ENCODE peak calls at places on chromosomes 16 and 17, in nine cellular contexts. A is breast epithelium, J is cardiac fibroblast, R is right lobe of liver, E is psoas muscle, S is upper lobe of right lung, F is astrocyte, D is thoracic aorta, Q is choroid plexus epithelial cell. Y is an unnamed sample.

GRCh38 chr17:17849863-17850373 is 13.1 kb upstream of the SREBF1 start:
- DNase-seq in A (no peak), R (no peak), E (peak; percentile 59), F (peak; percentile 30), D (no peak), S (no peak), J (peak; percentile 74), Q (peak; percentile 97), Y (peak; percentile 59)

GRCh38 chr17:27808629-27809028 is 8.3 kb upstream of the NOS2 start:
- DNase-seq in F (no peak), R (no peak), J (no peak), S (no peak), Q (no peak), E (no peak), A (no peak), D (no peak), Y (peak; percentile 70)

GRCh38 chr16:81624718-81625543 is 154.2 kb upstream of the PLCG2 start:
- DNase-seq in E (no peak), D (no peak), J (no peak), A (no peak), F (no peak), R (no peak), S (no peak), Q (no peak), Y (peak; percentile 27)

GRCh38 chr16:8720080-8720966 is 45.9 kb downstream of the ABAT start:
- DNase-seq in A (no peak), E (no peak), J (no peak), F (no peak), Q (peak; percentile 1), S (no peak), R (no peak), D (no peak), Y (peak; percentile 8)

GRCh38 chr17:73469311-73469710 is 157.5 kb upstream of the CDC42EP4 start:
- DNase-seq in E (no peak), F (no peak), A (no peak), D (no peak), Q (no peak), S (no peak), R (no peak), J (no peak), Y (no peak)

GRCh38 chr16:65817066-65817465 is 549.4 kb upstream of the CDH5 start:
- DNase-seq in S (no peak), E (no peak), R (no peak), A (no peak), D (no peak), F (no peak), Q (no peak), J (no peak), Y (no peak)

GRCh38 chr17:52147431-52147830 is 11.1 kb downstream of the CA10 start:
- DNase-seq in Q (no peak), S (no peak), D (no peak), F (peak; percentile 7), J (no peak), E (no peak), R (no peak), A (no peak), Y (peak; percentile 14)

GRCh38 chr16:31452631-31453106 is 6.6 kb upstream of the ARMC5 start:
- DNase-seq in A (no peak), E (no peak), S (no peak), F (peak; percentile 91), R (no peak), D (no peak), J (peak; percentile 93), Q (peak; percentile 91), Y (no peak)

GRCh38 chr17:42618442-42619150 is 9.1 kb downstream of the TUBG1 start:
- DNase-seq in R (peak; percentile 78), E (peak; percentile 76), D (no peak), F (no peak), Q (peak; percentile 26), J (peak; percentile 23), A (peak; percentile 60), S (no peak), Y (peak; percentile 97)

GRCh38 chr16:57194512-57194911 is 8.4 kb downstream of the RSPRY1 start:
- DNase-seq in E (no peak), S (no peak), A (no peak), F (peak; percentile 94), D (no peak), Q (peak; percentile 96), J (peak; percentile 84), R (no peak), Y (no peak)

GRCh38 chr16:84751947-84752346 is 52.1 kb downstream of the USP10 start:
- DNase-seq in F (no peak), S (no peak), D (no peak), A (no peak), J (no peak), E (no peak), Q (peak; percentile 80), R (no peak), Y (peak; percentile 86)

GRCh38 chr16:88650749-88651275 is at the start of gene CYBA:
- DNase-seq in F (no peak), Q (peak; percentile 70), S (peak; percentile 89), D (no peak), A (peak; percentile 49), E (peak; percentile 65), J (peak; percentile 71), R (peak; percentile 74), Y (peak; percentile 94)

GRCh38 chr16:986411-986810 is 4.8 kb downstream of the SOX8 start:
- DNase-seq in J (no peak), Q (no peak), R (no peak), F (no peak), D (no peak), S (no peak), E (no peak), A (no peak), Y (no peak)

GRCh38 chr17:2197271-2197670 is 106.3 kb downstream of the SMG6 start:
- DNase-seq in J (no peak), A (no peak), F (no peak), R (no peak), E (no peak), S (no peak), Q (no peak), D (no peak), Y (no peak)

GRCh38 chr17:64780096-64781012 is 118.2 kb upstream of the SMURF2 start:
- DNase-seq in D (no peak), F (peak; percentile 10), R (peak; percentile 66), A (peak; percentile 78), S (peak; percentile 93), Q (no peak), J (no peak), E (peak; percentile 54), Y (peak; percentile 55)

DNA sequence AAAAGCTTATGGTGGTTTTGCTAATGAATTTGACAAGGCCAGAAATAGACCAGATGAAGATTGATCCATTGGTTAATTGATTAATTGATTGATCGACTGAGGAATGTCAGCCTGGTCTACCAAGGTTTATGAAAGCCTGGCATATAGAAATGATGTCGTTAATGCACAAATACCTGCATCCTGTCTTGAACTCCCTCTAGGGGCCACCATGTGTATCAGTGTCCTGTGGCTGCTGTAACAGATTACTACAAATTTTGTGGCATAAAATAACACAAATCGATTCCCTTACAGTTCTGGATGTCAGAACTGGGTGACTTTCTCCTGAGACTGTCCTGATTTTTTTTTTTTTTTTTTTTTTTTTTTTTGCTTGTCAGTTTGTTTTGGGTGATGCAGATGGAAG is 553.2 kb downstream of the MAF start:
- DNase-seq in S (no peak), F (no peak), R (no peak), D (no peak), J (no peak), A (no peak), Q (no peak), E (no peak), Y (peak; percentile 14)
- TF ChIP-seq CTCF in S (peak; percentile 50), F (peak; percentile 24), R (peak; percentile 50), D (no peak), J (peak; percentile 7), A (no peak), Q (peak; percentile 29), E (peak; percentile 35), Y (peak; percentile 43)

GRCh38 chr16:87492721-87493554 is at the start of gene ZCCHC14:
- DNase-seq in E (peak; percentile 100), F (peak; percentile 96), A (peak; percentile 99), S (peak; percentile 100), Q (peak; percentile 99), R (peak; percentile 100), J (peak; percentile 99), D (peak; percentile 96), Y (peak; percentile 65)

GRCh38 chr16:87487361-87487924 is 5.4 kb downstream of the ZCCHC14 start:
- DNase-seq in D (no peak), E (peak; percentile 61), S (peak; percentile 85), A (peak; percentile 43), R (peak; percentile 86), J (peak; percentile 31), Q (no peak), F (no peak), Y (no peak)

GRCh38 chr16:87492241-87492635 is 586 bp downstream of the ZCCHC14 start:
- DNase-seq in F (no peak), E (no peak), A (no peak), D (no peak), Q (no peak), J (no peak), S (no peak), R (no peak), Y (no peak)

GRCh38 chr16:87489434-87490045 is 3.3 kb downstream of the ZCCHC14 start:
- DNase-seq in D (no peak), R (no peak), E (no peak), F (no peak), A (no peak), Q (no peak), S (peak; percentile 26), J (no peak), Y (no peak)

GRCh38 chr16:87490091-87490798 is 2.6 kb downstream of the ZCCHC14 start:
- DNase-seq in F (no peak), Q (peak; percentile 12), S (peak; percentile 32), R (no peak), D (no peak), A (no peak), E (no peak), J (no peak), Y (no peak)
- H3K4me3 ChIP-seq in F (peak overlapping the region; percentile 63), Q (peak overlapping the region; percentile 55), S (peak overlapping the region; percentile 52), R (peak overlapping the region; percentile 56), D (peak overlapping the region; percentile 80), A (peak overlapping the region; percentile 42), E (peak overlapping the region; percentile 70), J (peak overlapping the region; percentile 53), Y (no peak overlapping the region)

DNA sequence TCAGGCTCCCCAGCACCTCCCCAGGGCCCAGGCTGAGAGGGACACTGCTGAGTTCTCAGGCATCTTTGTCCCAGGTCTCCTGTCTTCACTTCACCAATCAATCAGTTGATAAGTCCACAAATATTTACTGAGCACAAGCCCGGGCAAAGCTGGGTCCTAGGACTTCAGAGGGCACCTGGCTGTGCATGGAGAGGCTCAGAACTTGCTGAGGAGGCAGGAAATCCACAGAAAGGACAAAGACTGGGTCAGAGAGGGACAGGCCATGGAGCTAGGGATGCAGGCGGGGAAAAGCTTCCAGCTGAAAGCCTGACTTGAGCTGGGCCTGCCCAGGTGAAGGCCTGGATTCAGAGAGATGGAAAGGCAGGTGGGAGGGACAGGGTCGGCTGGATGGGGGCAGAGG is 33.2 kb upstream of the C1QL1 start:
- DNase-seq in J (no peak), D (no peak), R (no peak), A (no peak), F (no peak), S (no peak), Q (no peak), E (no peak), Y (no peak)
- TF ChIP-seq CTCF in J (no peak), D (no peak), R (no peak), A (no peak), F (no peak), S (no peak), Q (no peak), E (no peak), Y (no peak)

GRCh38 chr16:6018848-6019489 is 921.4 kb upstream of the EEF2KMT start:
- DNase-seq in E (no peak), R (no peak), F (no peak), Q (no peak), S (no peak), J (no peak), A (no peak), D (no peak), Y (no peak)
- H3K4me3 ChIP-seq in E (no peak overlapping the region), R (no peak overlapping the region), F (no peak overlapping the region), Q (no peak overlapping the region), S (no peak overlapping the region), J (no peak overlapping the region), A (no peak overlapping the region), D (no peak overlapping the region), Y (no peak overlapping the region)